ENCODE peak calls at places on chromosomes 6 and 20, in five cellular contexts. K is stomach, Q is NCI-H345, T is GM13976, C is left cardiac atrium. V is an unnamed sample.

GRCh38 chr20:50876816-50877215 is 54.4 kb downstream of the ADNP start:
- DNase-seq in K (no peak), Q (no peak), T (no peak), C (no peak), V (no peak)

GRCh38 chr20:15146948-15147347 is 809.5 kb upstream of the FLRT3 start:
- DNase-seq in K (no peak), Q (no peak), T (no peak), C (no peak), V (no peak)

GRCh38 chr6:3509326-3509725 is 52.5 kb upstream of the SLC22A23 start:
- DNase-seq in K (no peak), Q (no peak), T (no peak), C (no peak), V (no peak)

GRCh38 chr20:60058869-60059268 is 100.6 kb downstream of the CDH26 start:
- DNase-seq in K (no peak), Q (no peak), T (no peak), C (no peak), V (no peak)

GRCh38 chr6:113857565-113858066 is 471 bp downstream of the MARCKS start:
- DNase-seq in K (peak), Q (peak), T (peak), C (peak), V (peak)

GRCh38 chr6:85464722-85465150 is 14.9 kb downstream of the NT5E start:
- DNase-seq in K (no peak), Q (no peak), T (no peak), C (no peak), V (no peak)

GRCh38 chr6:137378100-137378390 is 116.1 kb downstream of the OLIG3 start:
- DNase-seq in K (no peak), Q (no peak), T (no peak), C (no peak), V (no peak)

GRCh38 chr6:131470549-131470948 is 102.5 kb upstream of the ARG1 start:
- DNase-seq in K (no peak), Q (no peak), T (no peak), C (no peak), V (no peak)

GRCh38 chr20:13552061-13552460 is 86.7 kb downstream of the TASP1 start:
- DNase-seq in K (no peak), Q (no peak), T (no peak), C (no peak), V (no peak)